ENCODE peak calls at places on chromosomes 13 and 19, in seven cellular contexts. O, T, H, E, N, P and D are unnamed samples.

GRCh38 chr13:45340422-45341033 is 455 bp downstream of the TPT1 start:
- DNase-seq in O (peak; percentile 97), T (peak; percentile 97), H (peak; percentile 72), E (peak; percentile 94), N (peak; percentile 79), P (peak; percentile 96), D (peak; percentile 86)

GRCh38 chr19:16860118-16860517 is 28.7 kb upstream of the F2RL3 start:
- DNase-seq in O (no peak), T (no peak), H (no peak), E (no peak), N (no peak), P (no peak), D (no peak)

GRCh38 chr19:3700242-3701032 is at the start of gene PIP5K1C:
- DNase-seq in O (peak; percentile 88), T (peak; percentile 95), H (peak; percentile 91), E (peak; percentile 85), N (peak; percentile 99), P (peak; percentile 94), D (peak; percentile 73)

GRCh38 chr13:81140675-81141074 is 799.7 kb upstream of the SPRY2 start:
- DNase-seq in O (no peak), T (no peak), H (no peak), E (no peak), N (no peak), P (no peak), D (no peak)

GRCh38 chr13:101627556-101627943 is 175.1 kb downstream of the ITGBL1 start:
- DNase-seq in O (no peak), T (no peak), H (no peak), E (no peak), N (no peak), P (no peak), D (no peak)

GRCh38 chr19:30227661-30228112 is 144.5 kb upstream of the ZNF536 start:
- DNase-seq in O (peak; percentile 71), T (peak; percentile 78), H (peak; percentile 84), E (no peak), N (peak; percentile 87), P (no peak), D (peak; percentile 42)

GRCh38 chr19:3679581-3679980 is 20.7 kb downstream of the PIP5K1C start:
- DNase-seq in O (no peak), T (no peak), H (no peak), E (no peak), N (no peak), P (no peak), D (no peak)

GRCh38 chr13:30796833-30797601 is 61.7 kb downstream of the ALOX5AP start:
- DNase-seq in O (peak; percentile 48), T (no peak), H (no peak), E (no peak), N (no peak), P (no peak), D (peak; percentile 64)

GRCh38 chr19:43841990-43842389 is 14.9 kb downstream of the ZNF283 start:
- DNase-seq in O (no peak), T (no peak), H (no peak), E (no peak), N (no peak), P (no peak), D (no peak)

GRCh38 chr13:105428816-105429215 is 1106.6 kb downstream of the EFNB2 start:
- DNase-seq in O (peak; percentile 11), T (no peak), H (no peak), E (no peak), N (no peak), P (no peak), D (no peak)

GRCh38 chr13:20272104-20272503 is 40.0 kb upstream of the GJB6 start:
- DNase-seq in O (no peak), T (no peak), H (no peak), E (no peak), N (no peak), P (no peak), D (no peak)

GRCh38 chr13:41017153-41017552 is 2.0 kb downstream of the ELF1 start:
- DNase-seq in O (no peak), T (no peak), H (no peak), E (no peak), N (no peak), P (no peak), D (peak; percentile 28)

GRCh38 chr19:50206191-50206590 is 2.8 kb downstream of the MYH14 start:
- DNase-seq in O (no peak), T (no peak), H (no peak), E (no peak), N (no peak), P (no peak), D (no peak)

GRCh38 chr13:43545317-43545874 is 241.4 kb downstream of the ENOX1 start:
- DNase-seq in O (peak; percentile 76), T (no peak), H (no peak), E (peak; percentile 51), N (no peak), P (no peak), D (no peak)

GRCh38 chr13:26695360-26695705 is 65.3 kb downstream of the GPR12 start:
- DNase-seq in O (no peak), T (no peak), H (no peak), E (no peak), N (no peak), P (no peak), D (no peak)

GRCh38 chr13:40624338-40624737 is 42.1 kb downstream of the FOXO1 start:
- DNase-seq in O (peak; percentile 23), T (no peak), H (no peak), E (no peak), N (no peak), P (no peak), D (peak; percentile 36)

GRCh38 chr13:66200555-66200954 is 1029.6 kb downstream of the PCDH9 start:
- DNase-seq in O (peak; percentile 18), T (no peak), H (no peak), E (no peak), N (no peak), P (no peak), D (no peak)

GRCh38 chr13:71218960-71219359 is 648.0 kb downstream of the DACH1 start:
- DNase-seq in O (no peak), T (no peak), H (peak; percentile 27), E (no peak), N (no peak), P (no peak), D (no peak)

GRCh38 chr19:10712754-10713153 is 5.1 kb upstream of the DNM2 start:
- DNase-seq in O (no peak), T (no peak), H (no peak), E (no peak), N (no peak), P (no peak), D (no peak)

GRCh38 chr13:25687622-25688225 is 315.9 kb downstream of the ATP8A2 start:
- DNase-seq in O (peak; percentile 23), T (no peak), H (no peak), E (no peak), N (no peak), P (no peak), D (no peak)

GRCh38 chr13:112842931-112843391 is 126.1 kb upstream of the MCF2L start:
- DNase-seq in O (no peak), T (no peak), H (no peak), E (no peak), N (no peak), P (no peak), D (no peak)

GRCh38 chr19:38649305-38650179 is 2.1 kb downstream of the ACTN4 start:
- DNase-seq in O (no peak), T (peak; percentile 72), H (no peak), E (no peak), N (no peak), P (no peak), D (peak; percentile 82)

DNA sequence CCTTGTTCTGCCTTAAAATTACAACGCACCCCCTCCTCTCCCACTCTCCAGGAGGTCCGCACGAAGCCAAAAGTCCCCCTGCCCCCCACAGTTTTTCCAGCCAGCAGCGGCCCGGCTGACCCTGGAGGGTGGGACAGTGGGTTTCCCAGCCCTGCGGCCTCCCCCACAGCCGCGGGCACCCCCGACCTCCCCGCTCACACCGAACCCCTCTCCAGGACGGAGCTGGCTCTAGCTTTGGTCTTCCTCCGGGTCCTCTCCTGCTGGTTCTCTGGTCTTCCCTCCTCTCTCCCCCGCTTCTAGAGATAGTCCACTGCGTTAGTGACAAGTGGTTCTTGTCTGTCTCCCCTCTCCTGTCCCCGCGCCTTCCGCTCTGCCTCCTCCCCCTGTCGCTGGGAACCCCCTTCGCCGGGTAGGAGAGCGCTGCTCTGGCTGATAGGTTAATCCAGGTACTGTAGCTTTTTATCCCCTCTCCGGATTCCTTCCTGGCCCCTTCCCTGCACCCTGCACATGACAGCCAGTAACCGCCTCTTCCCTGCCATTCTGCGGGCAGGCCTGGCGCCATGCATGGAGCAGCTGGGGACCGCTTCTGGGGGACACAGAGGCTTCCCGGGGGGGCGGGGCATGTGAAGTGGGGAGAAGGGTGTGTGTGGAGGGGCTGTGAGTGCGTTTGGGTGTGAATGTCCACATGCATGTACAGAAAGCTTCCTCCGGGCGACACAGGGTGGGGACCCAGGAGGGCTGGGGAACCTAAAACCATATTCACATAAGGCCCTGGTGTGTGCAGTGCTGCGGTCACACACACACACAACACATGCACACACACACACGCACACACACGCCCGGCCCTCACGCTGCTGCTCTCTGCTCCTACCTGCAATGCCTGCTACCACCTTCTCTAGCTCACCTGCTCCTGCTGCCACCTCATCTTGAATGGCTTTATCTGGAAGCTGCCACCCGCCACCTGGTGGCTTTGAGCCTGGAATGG is 17.2 kb downstream of the PRR36 start:
- DNase-seq in O (no peak), T (no peak), H (no peak), E (no peak), N (no peak), P (no peak), D (no peak)
- H3K27me3 ChIP-seq in O (peaks cover 25% of the 10 kb centered on the region), T (peaks cover 12% of the 10 kb centered on the region), H (peaks cover 35% of the 10 kb centered on the region), E (no peaks in the 10 kb centered on the region), N (peaks cover 14% of the 10 kb centered on the region), P (no peaks in the 10 kb centered on the region), D (no peaks in the 10 kb centered on the region)

DNA sequence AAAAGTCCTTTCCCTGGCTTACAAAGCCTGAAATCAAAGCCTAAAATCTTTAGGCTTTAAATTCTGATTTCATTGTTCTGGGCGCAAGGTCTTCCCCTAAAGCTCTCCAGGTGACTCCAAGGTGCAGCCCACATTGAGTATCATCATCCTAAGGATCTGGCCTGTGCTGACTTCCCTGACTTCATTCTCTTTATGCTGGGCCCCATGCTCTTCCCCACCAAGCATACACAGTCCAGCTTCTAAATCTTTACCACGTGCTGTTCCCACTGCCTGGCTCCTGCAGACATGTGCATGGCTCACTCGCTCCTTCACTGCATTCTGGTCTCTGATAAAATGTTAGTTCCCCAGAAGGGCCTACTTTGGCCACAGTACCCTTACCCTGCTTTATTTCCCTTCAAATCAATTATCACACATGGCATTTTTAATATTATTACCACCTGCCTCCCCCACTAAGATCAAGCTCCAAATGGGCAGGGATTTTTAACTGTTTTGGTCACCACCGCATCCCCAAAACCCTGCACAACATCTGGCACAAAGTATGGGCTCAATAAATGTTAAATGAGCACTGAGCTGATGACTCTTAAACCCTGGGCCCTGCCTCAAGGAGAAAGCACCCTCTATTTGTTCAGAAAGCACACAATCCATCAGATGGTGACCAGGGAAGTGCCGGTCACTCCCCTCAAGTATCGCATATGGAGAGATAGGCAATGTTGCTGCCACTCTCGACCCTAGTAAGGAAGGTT is 3.3 kb downstream of the FBL start:
- DNase-seq in O (no peak), T (no peak), H (no peak), E (no peak), N (no peak), P (no peak), D (no peak)
- H3K27me3 ChIP-seq in O (no peaks in the 10 kb centered on the region), T (no peaks in the 10 kb centered on the region), H (no peaks in the 10 kb centered on the region), E (no peaks in the 10 kb centered on the region), N (no peaks in the 10 kb centered on the region), P (no peaks in the 10 kb centered on the region), D (no peaks in the 10 kb centered on the region)

GRCh38 chr19:28170066-28170465 is 1042.9 kb downstream of the UQCRFS1 start:
- DNase-seq in O (no peak), T (no peak), H (no peak), E (no peak), N (no peak), P (no peak), D (no peak)
- H3K27me3 ChIP-seq in O (no peaks in the 10 kb centered on the region), T (no peaks in the 10 kb centered on the region), H (no peaks in the 10 kb centered on the region), E (no peaks in the 10 kb centered on the region), N (no peaks in the 10 kb centered on the region), P (no peaks in the 10 kb centered on the region), D (no peaks in the 10 kb centered on the region)

GRCh38 chr19:47020132-47020805 is 632 bp downstream of the NPAS1 start:
- DNase-seq in O (no peak), T (no peak), H (no peak), E (no peak), N (no peak), P (no peak), D (no peak)
- H3K27me3 ChIP-seq in O (peaks cover 69% of the 10 kb centered on the region), T (peaks cover 64% of the 10 kb centered on the region), H (peaks cover 50% of the 10 kb centered on the region), E (peaks cover 14% of the 10 kb centered on the region), N (peaks cover 53% of the 10 kb centered on the region), P (peaks cover 16% of the 10 kb centered on the region), D (peaks cover 39% of the 10 kb centered on the region)